ENCODE peak calls at places on chromosome 2, in eight cellular contexts. B is AG09319, M is HTR-8/SVneo, O is GM23248, U is NCI-H524, D is NCI-H1105, R is aorta, Q is type B pancreatic cell. E is an unnamed sample.

GRCh38 chr2:113124181-113124961 is 3.0 kb upstream of the IL1RN start:
- DNase-seq in B (no peak), U (no peak), Q (no peak), D (no peak), O (peak), M (no peak), R (no peak), E (no peak)

GRCh38 chr2:178825183-178825582 is 18.0 kb upstream of the TTN start:
- DNase-seq in U (no peak), R (no peak), D (no peak), M (no peak), O (peak), Q (no peak), B (no peak), E (no peak)

GRCh38 chr2:160417745-160418397 is 75.7 kb downstream of the RBMS1 start:
- DNase-seq in B (no peak), U (no peak), Q (no peak), O (peak), D (no peak), R (no peak), M (peak), E (no peak)

GRCh38 chr2:234694244-234695013 is 197.5 kb upstream of the ARL4C start:
- DNase-seq in O (peak), D (no peak), B (peak), U (no peak), M (peak), Q (no peak), R (no peak), E (no peak)

GRCh38 chr2:220015576-220015975 is 388.1 kb downstream of the SLC4A3 start:
- DNase-seq in Q (no peak), M (no peak), D (no peak), U (no peak), B (no peak), R (no peak), O (no peak), E (no peak)

GRCh38 chr2:33134086-33134763 is 187.5 kb downstream of the LTBP1 start:
- DNase-seq in Q (no peak), B (peak), U (peak), O (peak), R (peak), M (peak), D (peak), E (peak)

GRCh38 chr2:143833258-143833657 is 686.7 kb downstream of the ZEB2 start:
- DNase-seq in R (no peak), D (no peak), M (no peak), O (no peak), Q (no peak), U (no peak), B (no peak), E (no peak)

GRCh38 chr2:49914281-49914680 is 760.0 kb upstream of the FSHR start:
- DNase-seq in M (no peak), U (peak), R (no peak), B (no peak), D (no peak), Q (no peak), O (peak), E (peak)

GRCh38 chr2:36329746-36330145 is 25.8 kb upstream of the CRIM1 start:
- DNase-seq in R (no peak), U (no peak), D (no peak), O (peak), M (peak), Q (no peak), B (no peak), E (no peak)

GRCh38 chr2:24820598-24821432 is 27.6 kb downstream of the CENPO start:
- DNase-seq in B (no peak), U (peak), Q (peak), M (no peak), R (no peak), D (no peak), O (no peak), E (no peak)

GRCh38 chr2:145777297-145777696 is 1257.4 kb upstream of the ZEB2 start:
- DNase-seq in Q (no peak), O (peak), B (no peak), R (no peak), D (no peak), M (no peak), U (no peak), E (no peak)

GRCh38 chr2:143581989-143582719 is 452.9 kb downstream of the ARHGAP15 start:
- DNase-seq in O (peak), Q (no peak), B (no peak), D (no peak), M (peak), U (peak), R (no peak), E (no peak)

GRCh38 chr2:166494140-166494544 is at the start of gene SCN7A:
- DNase-seq in Q (peak), O (peak), D (peak), U (peak), M (no peak), B (no peak), R (peak), E (peak)

GRCh38 chr2:125386074-125386473 is 1269.9 kb upstream of the GYPC start:
- DNase-seq in U (peak), O (no peak), D (no peak), Q (no peak), B (no peak), M (no peak), R (no peak), E (no peak)